ENCODE peak calls at places on chromosomes 7 and 10, in four cellular contexts. W, Z, H and E are unnamed samples. For H3K36me3 and H3K9me3, the result is how much of the 10 kb centered on the place peaks cover.

GRCh38 chr7:102404005-102404861 is 8.1 kb downstream of the PRKRIP1 start:
- DNase-seq in W (no peak), Z (peak), H (peak), E (no peak)

GRCh38 chr10:87842776-87843497 is 20.4 kb downstream of the KLLN start:
- DNase-seq in W (no peak), Z (no peak), H (no peak), E (no peak)

GRCh38 chr7:1951600-1951999 is 281.1 kb downstream of the MAD1L1 start:
- DNase-seq in W (no peak), Z (no peak), H (no peak), E (no peak)

GRCh38 chr10:120108941-120109340 is 216.4 kb downstream of the SEC23IP start:
- DNase-seq in W (no peak), Z (no peak), H (no peak), E (no peak)

GRCh38 chr7:17159500-17160037 is 138.9 kb upstream of the AHR start:
- DNase-seq in W (no peak), Z (no peak), H (no peak), E (no peak)

GRCh38 chr10:128084364-128084763 is 41.9 kb downstream of the MKI67 start:
- DNase-seq in W (no peak), Z (no peak), H (no peak), E (no peak)

GRCh38 chr7:18320422-18320821 is 175.1 kb upstream of the HDAC9 start:
- DNase-seq in W (no peak), Z (no peak), H (no peak), E (no peak)

GRCh38 chr10:28975891-28976471 is 298.7 kb downstream of the BAMBI start:
- DNase-seq in W (no peak), Z (no peak), H (no peak), E (no peak)

GRCh38 chr7:23239253-23239652 is 7.3 kb upstream of the GPNMB start:
- DNase-seq in W (no peak), Z (no peak), H (no peak), E (no peak)

GRCh38 chr10:80205478-80206276 is at the start of gene ANXA11:
- DNase-seq in W (peak), Z (peak), H (peak), E (peak)

GRCh38 chr7:6148724-6149360 is 117.7 kb downstream of the ANKRD61 start:
- DNase-seq in W (no peak), Z (no peak), H (peak), E (no peak)
- H3K36me3 ChIP-seq in W (half or more), Z (half or more), H (half or more), E (half or more)

GRCh38 chr7:64045301-64046040 is at the start of gene ZNF727:
- DNase-seq in W (peak), Z (no peak), H (peak), E (peak)

GRCh38 chr7:64046041-64046389 is 781 bp downstream of the ZNF727 start:
- DNase-seq in W (no peak), Z (no peak), H (no peak), E (no peak)
- H3K9me3 ChIP-seq in W (under half), Z (under half), H (under half), E (under half)

GRCh38 chr10:24209946-24210491 is 1.1 kb downstream of the KIAA1217 start:
- DNase-seq in W (no peak), Z (no peak), H (no peak), E (no peak)
- H3K4me3 ChIP-seq in W (peak), Z (peak), H (peak), E (peak)

GRCh38 chr7:100348805-100349204 is 9.1 kb upstream of the PILRB start:
- DNase-seq in W (no peak), Z (no peak), H (no peak), E (no peak)
- H3K36me3 ChIP-seq in W (half or more), Z (under half), H (under half), E (half or more)

DNA sequence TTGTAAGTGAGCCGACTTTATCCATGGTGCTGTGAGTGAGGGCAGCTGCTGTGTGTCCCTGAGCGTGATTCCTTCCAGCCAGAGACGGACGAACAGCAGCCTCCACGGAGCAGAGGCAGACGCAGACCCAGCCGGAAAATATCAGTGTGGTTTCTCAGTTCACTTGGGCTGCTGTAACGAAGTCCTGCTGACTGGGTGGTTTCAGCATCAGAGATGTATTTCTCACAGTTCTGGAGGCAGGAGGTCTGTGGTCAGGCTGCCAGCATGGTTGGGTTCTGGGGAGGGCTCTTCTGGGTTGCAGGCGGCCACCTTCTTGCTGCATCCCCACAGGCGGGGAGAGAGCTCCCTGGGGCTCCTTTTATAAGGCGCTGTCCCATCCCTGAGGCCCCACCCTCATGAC is 375.6 kb downstream of the GLRX3 start:
- DNase-seq in W (no peak), Z (no peak), H (no peak), E (no peak)
- H3K9me3 ChIP-seq in W (under half), Z (under half), H (under half), E (under half)

GRCh38 chr10:101939273-101939635 is 95.7 kb upstream of the KCNIP2 start:
- DNase-seq in W (no peak), Z (no peak), H (no peak), E (peak)

GRCh38 chr10:101941871-101942270 is 98.3 kb upstream of the KCNIP2 start:
- DNase-seq in W (no peak), Z (no peak), H (no peak), E (no peak)

GRCh38 chr10:101938316-101939272 is 95.0 kb upstream of the KCNIP2 start:
- DNase-seq in W (no peak), Z (no peak), H (no peak), E (peak)

GRCh38 chr10:101940916-101941315 is 97.3 kb upstream of the KCNIP2 start:
- DNase-seq in W (no peak), Z (no peak), H (no peak), E (no peak)

DNA sequence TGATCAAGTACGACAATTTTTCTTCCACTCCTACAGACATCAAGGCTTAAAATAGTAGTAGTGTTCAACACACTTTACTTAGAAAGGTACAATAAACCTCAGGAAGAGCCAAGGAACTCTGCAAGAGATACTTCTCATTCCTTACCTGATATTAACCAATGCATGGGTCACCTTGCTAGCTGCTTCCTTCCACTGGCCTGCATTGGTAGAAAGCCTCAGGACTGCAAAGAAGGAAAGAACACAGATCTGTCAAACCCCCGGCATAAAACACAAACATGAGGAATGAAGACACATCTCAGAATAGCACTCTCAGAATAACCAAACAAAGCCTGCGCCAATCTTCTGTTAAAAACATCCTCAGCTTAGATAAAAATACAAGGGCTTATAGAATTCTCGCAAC is 96.1 kb upstream of the KCNIP2 start:
- DNase-seq in W (no peak), Z (no peak), H (no peak), E (no peak)
- H3K4me3 ChIP-seq in W (no peak), Z (no peak), H (no peak), E (no peak)

GRCh38 chr7:92709912-92710311 is 119.7 kb upstream of the FAM133B start:
- DNase-seq in W (no peak), Z (peak), H (no peak), E (no peak)
- H3K36me3 ChIP-seq in W (under half), Z (under half), H (under half), E (under half)

DNA sequence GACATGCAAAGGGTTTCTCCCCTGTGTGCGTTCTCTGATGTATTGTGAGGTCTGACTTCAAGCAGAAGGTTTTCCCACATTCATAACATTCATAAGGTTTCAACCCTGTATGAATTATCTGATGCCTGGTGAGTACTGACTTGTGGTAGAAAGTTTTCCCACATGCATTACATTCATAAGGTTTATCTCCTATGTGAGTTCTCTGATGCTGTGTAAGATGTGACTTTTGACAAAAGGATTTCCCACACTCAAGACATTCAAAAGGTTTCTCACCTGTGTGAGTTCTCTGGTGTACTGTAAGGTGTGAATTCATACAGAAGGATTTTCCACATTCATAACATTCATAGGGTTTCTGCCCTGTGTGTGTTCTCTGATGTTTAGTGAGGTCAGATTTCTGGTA is 45.1 kb downstream of the ZNF33B start:
- DNase-seq in W (no peak), Z (no peak), H (no peak), E (no peak)
- H3K9me3 ChIP-seq in W (under half), Z (under half), H (half or more), E (under half)

GRCh38 chr7:42493436-42494198 is 256.6 kb upstream of the GLI3 start:
- DNase-seq in W (peak), Z (no peak), H (peak), E (peak)

GRCh38 chr7:42492895-42493294 is 255.9 kb upstream of the GLI3 start:
- DNase-seq in W (no peak), Z (no peak), H (no peak), E (peak)

GRCh38 chr7:42495251-42495650 is 258.2 kb upstream of the GLI3 start:
- DNase-seq in W (no peak), Z (no peak), H (no peak), E (no peak)

GRCh38 chr7:42494722-42495121 is 257.7 kb upstream of the GLI3 start:
- DNase-seq in W (no peak), Z (no peak), H (no peak), E (no peak)

DNA sequence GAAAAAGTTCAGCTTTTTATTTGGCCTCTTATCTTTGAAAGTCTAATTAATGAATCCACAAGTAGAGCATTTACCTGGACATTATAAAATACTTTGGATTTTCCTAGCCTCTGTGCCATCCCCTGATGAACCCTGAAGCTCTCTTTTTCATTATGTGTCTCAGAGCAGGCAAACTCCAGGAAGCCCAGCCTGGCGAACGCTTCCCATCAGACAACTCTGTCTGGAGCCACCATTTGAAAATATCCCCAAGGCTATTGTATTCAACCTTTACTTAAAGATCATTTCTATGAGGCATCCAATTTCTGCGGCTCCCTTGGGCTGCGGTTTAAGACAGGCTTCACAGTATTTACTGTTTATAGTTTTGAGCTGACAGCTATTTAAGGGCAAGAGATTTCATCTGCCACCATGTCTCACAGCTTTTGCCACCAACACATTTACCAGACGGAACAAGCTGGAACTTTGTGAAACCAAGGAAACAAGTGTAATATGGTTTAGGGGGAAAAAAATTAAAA is 257.2 kb upstream of the GLI3 start:
- DNase-seq in W (no peak), Z (no peak), H (no peak), E (no peak)
- H3K4me3 ChIP-seq in W (no peak), Z (no peak), H (no peak), E (no peak)

GRCh38 chr7:106878748-106879439 is 13.8 kb downstream of the PIK3CG start:
- DNase-seq in W (no peak), Z (no peak), H (no peak), E (no peak)

GRCh38 chr7:106872763-106873162 is 7.7 kb downstream of the PIK3CG start:
- DNase-seq in W (no peak), Z (no peak), H (no peak), E (no peak)

GRCh38 chr7:106871793-106872571 is 6.9 kb downstream of the PIK3CG start:
- DNase-seq in W (no peak), Z (no peak), H (no peak), E (no peak)

GRCh38 chr7:106870983-106871410 is 5.9 kb downstream of the PIK3CG start:
- DNase-seq in W (no peak), Z (no peak), H (no peak), E (no peak)

GRCh38 chr7:106875508-106875907 is 10.4 kb downstream of the PIK3CG start:
- DNase-seq in W (no peak), Z (no peak), H (no peak), E (no peak)
- H3K36me3 ChIP-seq in W (under half), Z (under half), H (under half), E (under half)